ENCODE peak calls at places on chromosomes 2 and 18, in four cellular contexts. One of them, this sample, is unnamed.

GRCh38 chr18:712401-713134 is at the start of gene ENOSF1:
- DNase-seq in 8988T: peak
- DNase-seq in kidney: peak
- DNase-seq in M059J: peak
- DNase-seq in this sample: peak

GRCh38 chr18:73774836-73775509 is 372.7 kb downstream of the FBXO15 start:
- DNase-seq in kidney: no peak
- DNase-seq in M059J: peak
- DNase-seq in 8988T: no peak
- DNase-seq in this sample: peak

GRCh38 chr2:168424112-168424951 is 31.7 kb upstream of the CERS6 start:
- DNase-seq in M059J: peak
- DNase-seq in kidney: no peak
- DNase-seq in 8988T: no peak
- DNase-seq in this sample: no peak

GRCh38 chr18:506264-506663 is 5.8 kb upstream of the COLEC12 start:
- DNase-seq in kidney: no peak
- DNase-seq in 8988T: no peak
- DNase-seq in M059J: peak
- DNase-seq in this sample: no peak

GRCh38 chr2:208224802-208225201 is 30.1 kb downstream of the IDH1 start:
- DNase-seq in kidney: no peak
- DNase-seq in 8988T: no peak
- DNase-seq in M059J: peak
- DNase-seq in this sample: no peak

GRCh38 chr2:206082298-206082843 is 3.6 kb downstream of the INO80D start:
- DNase-seq in M059J: no peak
- DNase-seq in kidney: no peak
- DNase-seq in 8988T: no peak
- DNase-seq in this sample: no peak

GRCh38 chr18:8895987-8896619 is 190.7 kb downstream of the MTCL1 start:
- DNase-seq in kidney: no peak
- DNase-seq in M059J: peak
- DNase-seq in 8988T: no peak
- DNase-seq in this sample: no peak

GRCh38 chr2:6966541-6966940 is 49.3 kb downstream of the RNF144A start:
- DNase-seq in 8988T: no peak
- DNase-seq in M059J: no peak
- DNase-seq in kidney: no peak
- DNase-seq in this sample: no peak

GRCh38 chr2:222774941-222775340 is 85.9 kb upstream of the ACSL3 start:
- DNase-seq in kidney: no peak
- DNase-seq in 8988T: no peak
- DNase-seq in M059J: peak
- DNase-seq in this sample: no peak

GRCh38 chr2:98524168-98524567 is 79.5 kb downstream of the INPP4A start:
- DNase-seq in M059J: peak
- DNase-seq in kidney: no peak
- DNase-seq in 8988T: no peak
- DNase-seq in this sample: no peak

GRCh38 chr2:223560704-223561435 is 41.3 kb downstream of the SCG2 start:
- DNase-seq in 8988T: no peak
- DNase-seq in M059J: peak
- DNase-seq in kidney: no peak
- DNase-seq in this sample: no peak

GRCh38 chr2:229519655-229520054 is 194.7 kb downstream of the DNER start:
- DNase-seq in kidney: no peak
- DNase-seq in 8988T: no peak
- DNase-seq in M059J: peak
- DNase-seq in this sample: peak

GRCh38 chr18:75214766-75215515 is 4.3 kb downstream of the TSHZ1 start:
- DNase-seq in M059J: no peak
- DNase-seq in kidney: no peak
- DNase-seq in 8988T: no peak
- DNase-seq in this sample: no peak

GRCh38 chr18:7778181-7778580 is 211.1 kb downstream of the PTPRM start:
- DNase-seq in M059J: peak
- DNase-seq in 8988T: no peak
- DNase-seq in kidney: no peak
- DNase-seq in this sample: no peak

GRCh38 chr2:17195016-17195415 is 323.2 kb downstream of the RAD51AP2 start:
- DNase-seq in 8988T: no peak
- DNase-seq in kidney: no peak
- DNase-seq in M059J: peak
- DNase-seq in this sample: no peak

GRCh38 chr18:61833387-61833786 is 59.4 kb downstream of the RNF152 start:
- DNase-seq in M059J: peak
- DNase-seq in 8988T: no peak
- DNase-seq in kidney: no peak
- DNase-seq in this sample: no peak

GRCh38 chr2:120205901-120206581 is 17.2 kb downstream of the TMEM185B start:
- DNase-seq in kidney: no peak
- DNase-seq in 8988T: no peak
- DNase-seq in M059J: no peak
- DNase-seq in this sample: no peak

GRCh38 chr18:39571511-39571910 is 2005.9 kb upstream of the CELF4 start:
- DNase-seq in kidney: no peak
- DNase-seq in M059J: peak
- DNase-seq in 8988T: no peak
- DNase-seq in this sample: peak

GRCh38 chr2:45892236-45892701 is 240.8 kb downstream of the PRKCE start:
- DNase-seq in kidney: no peak
- DNase-seq in 8988T: no peak
- DNase-seq in M059J: peak
- DNase-seq in this sample: no peak

GRCh38 chr2:16508061-16508851 is 157.4 kb downstream of the CYRIA start:
- DNase-seq in M059J: no peak
- DNase-seq in kidney: peak
- DNase-seq in 8988T: peak
- DNase-seq in this sample: peak

GRCh38 chr2:2849464-2850217 is 518.6 kb upstream of the MYT1L start:
- DNase-seq in M059J: no peak
- DNase-seq in 8988T: no peak
- DNase-seq in kidney: no peak
- DNase-seq in this sample: no peak

GRCh38 chr2:185404578-185404977 is 334.0 kb upstream of the FSIP2 start:
- DNase-seq in M059J: no peak
- DNase-seq in kidney: no peak
- DNase-seq in 8988T: no peak
- DNase-seq in this sample: no peak

GRCh38 chr2:201228271-201228911 is 31.9 kb upstream of the CASP8 start:
- DNase-seq in 8988T: no peak
- DNase-seq in kidney: no peak
- DNase-seq in M059J: peak
- DNase-seq in this sample: no peak

GRCh38 chr2:65064728-65065552 is 8.7 kb downstream of the CEP68 start:
- DNase-seq in M059J: peak
- DNase-seq in 8988T: no peak
- DNase-seq in kidney: no peak
- DNase-seq in this sample: no peak

GRCh38 chr2:17579605-17580318 is 39.3 kb downstream of the VSNL1 start:
- DNase-seq in kidney: no peak
- DNase-seq in M059J: no peak
- DNase-seq in 8988T: no peak
- DNase-seq in this sample: no peak

GRCh38 chr2:111534816-111535803 is 348.9 kb downstream of the ANAPC1 start:
- DNase-seq in M059J: peak
- DNase-seq in kidney: no peak
- DNase-seq in 8988T: no peak
- DNase-seq in this sample: no peak

GRCh38 chr18:46067431-46068007 is 4.5 kb downstream of the PSTPIP2 start:
- DNase-seq in kidney: peak
- DNase-seq in 8988T: no peak
- DNase-seq in M059J: peak
- DNase-seq in this sample: peak

GRCh38 chr2:5691659-5692529 is at the start of gene SOX11:
- DNase-seq in kidney: peak
- DNase-seq in M059J: no peak
- DNase-seq in 8988T: no peak
- DNase-seq in this sample: no peak

GRCh38 chr2:221655279-221655678 is 83.2 kb upstream of the EPHA4 start:
- DNase-seq in 8988T: no peak
- DNase-seq in M059J: no peak
- DNase-seq in kidney: no peak
- DNase-seq in this sample: no peak

GRCh38 chr2:42495234-42495581 is 1.4 kb upstream of the KCNG3 start:
- DNase-seq in 8988T: no peak
- DNase-seq in M059J: no peak
- DNase-seq in kidney: no peak
- DNase-seq in this sample: no peak

GRCh38 chr2:224284134-224284946 is 117.6 kb downstream of the FAM124B start:
- DNase-seq in kidney: no peak
- DNase-seq in 8988T: no peak
- DNase-seq in M059J: peak
- DNase-seq in this sample: peak

GRCh38 chr2:48711343-48711742 is 44.2 kb downstream of the LHCGR start:
- DNase-seq in 8988T: no peak
- DNase-seq in M059J: peak
- DNase-seq in kidney: no peak
- DNase-seq in this sample: no peak

GRCh38 chr2:127181851-127182250 is 38.2 kb downstream of the CYP27C1 start:
- DNase-seq in 8988T: no peak
- DNase-seq in M059J: no peak
- DNase-seq in kidney: no peak
- DNase-seq in this sample: no peak

GRCh38 chr2:179410552-179411356 is 146.1 kb upstream of the SESTD1 start:
- DNase-seq in 8988T: no peak
- DNase-seq in M059J: peak
- DNase-seq in kidney: no peak
- DNase-seq in this sample: peak

GRCh38 chr2:57677296-57677695 is 369.3 kb upstream of the VRK2 start:
- DNase-seq in 8988T: no peak
- DNase-seq in M059J: no peak
- DNase-seq in kidney: no peak
- DNase-seq in this sample: no peak

GRCh38 chr2:7840651-7841380 is 841.0 kb upstream of the ID2 start:
- DNase-seq in 8988T: no peak
- DNase-seq in kidney: no peak
- DNase-seq in M059J: no peak
- DNase-seq in this sample: no peak